ENCODE peak calls at places on chromosomes 6 and 20, in eight cellular contexts. One of them, this sample, is unnamed.

GRCh38 chr6:12116978-12117377 is 104.9 kb downstream of the HIVEP1 start:
- DNase-seq in NCI-H2081: no peak
- DNase-seq in central memory CD4-positive, alpha-beta T cell: no peak
- DNase-seq in Right ventricle myocardium superior: no peak
- DNase-seq in left ventricle myocardium inferior: no peak
- DNase-seq in mesenteric fat pad: no peak
- DNase-seq in fibroblast of lung: no peak
- DNase-seq in GDM1: no peak
- DNase-seq in this sample: no peak

GRCh38 chr6:145087034-145087433 is 648.3 kb downstream of the EPM2A start:
- DNase-seq in central memory CD4-positive, alpha-beta T cell: no peak
- DNase-seq in GDM1: no peak
- DNase-seq in mesenteric fat pad: no peak
- DNase-seq in Right ventricle myocardium superior: no peak
- DNase-seq in NCI-H2081: no peak
- DNase-seq in left ventricle myocardium inferior: no peak
- DNase-seq in fibroblast of lung: no peak
- DNase-seq in this sample: no peak

GRCh38 chr6:14501914-14502313 is 384.3 kb downstream of the CD83 start:
- DNase-seq in GDM1: no peak
- DNase-seq in left ventricle myocardium inferior: no peak
- DNase-seq in mesenteric fat pad: no peak
- DNase-seq in Right ventricle myocardium superior: no peak
- DNase-seq in NCI-H2081: no peak
- DNase-seq in fibroblast of lung: no peak
- DNase-seq in central memory CD4-positive, alpha-beta T cell: no peak
- DNase-seq in this sample: no peak

GRCh38 chr20:330233-331149 is 5.1 kb downstream of the SOX12 start:
- DNase-seq in mesenteric fat pad: no peak
- DNase-seq in Right ventricle myocardium superior: no peak
- DNase-seq in NCI-H2081: peak; percentile 56
- DNase-seq in GDM1: peak; percentile 72
- DNase-seq in central memory CD4-positive, alpha-beta T cell: peak; percentile 58
- DNase-seq in fibroblast of lung: peak; percentile 84
- DNase-seq in left ventricle myocardium inferior: no peak
- DNase-seq in this sample: no peak

GRCh38 chr20:24912397-24913075 is 36.5 kb upstream of the CST7 start:
- DNase-seq in Right ventricle myocardium superior: no peak
- DNase-seq in GDM1: no peak
- DNase-seq in central memory CD4-positive, alpha-beta T cell: no peak
- DNase-seq in mesenteric fat pad: peak; percentile 72
- DNase-seq in left ventricle myocardium inferior: no peak
- DNase-seq in fibroblast of lung: no peak
- DNase-seq in NCI-H2081: no peak
- DNase-seq in this sample: no peak

GRCh38 chr20:839626-840025 is 6.1 kb downstream of the FAM110A start:
- DNase-seq in fibroblast of lung: no peak
- DNase-seq in left ventricle myocardium inferior: no peak
- DNase-seq in central memory CD4-positive, alpha-beta T cell: no peak
- DNase-seq in GDM1: no peak
- DNase-seq in mesenteric fat pad: no peak
- DNase-seq in NCI-H2081: no peak
- DNase-seq in Right ventricle myocardium superior: no peak
- DNase-seq in this sample: no peak

GRCh38 chr20:22924036-22924737 is 110.9 kb upstream of the SSTR4 start:
- DNase-seq in NCI-H2081: no peak
- DNase-seq in mesenteric fat pad: no peak
- DNase-seq in GDM1: no peak
- DNase-seq in Right ventricle myocardium superior: no peak
- DNase-seq in fibroblast of lung: no peak
- DNase-seq in central memory CD4-positive, alpha-beta T cell: no peak
- DNase-seq in left ventricle myocardium inferior: peak; percentile 22
- DNase-seq in this sample: no peak

GRCh38 chr20:32707691-32708581 is 34.2 kb upstream of the C20orf203 start:
- DNase-seq in NCI-H2081: no peak
- DNase-seq in central memory CD4-positive, alpha-beta T cell: no peak
- DNase-seq in Right ventricle myocardium superior: no peak
- DNase-seq in left ventricle myocardium inferior: no peak
- DNase-seq in fibroblast of lung: no peak
- DNase-seq in mesenteric fat pad: no peak
- DNase-seq in GDM1: no peak
- DNase-seq in this sample: peak; percentile 14

GRCh38 chr20:22080985-22081384 is 375.5 kb downstream of the PAX1 start:
- DNase-seq in Right ventricle myocardium superior: no peak
- DNase-seq in central memory CD4-positive, alpha-beta T cell: no peak
- DNase-seq in fibroblast of lung: peak; percentile 0
- DNase-seq in mesenteric fat pad: no peak
- DNase-seq in NCI-H2081: no peak
- DNase-seq in GDM1: no peak
- DNase-seq in left ventricle myocardium inferior: no peak
- DNase-seq in this sample: no peak

GRCh38 chr6:124298682-124299081 is 495.0 kb downstream of the NKAIN2 start:
- DNase-seq in fibroblast of lung: no peak
- DNase-seq in mesenteric fat pad: no peak
- DNase-seq in Right ventricle myocardium superior: no peak
- DNase-seq in left ventricle myocardium inferior: no peak
- DNase-seq in GDM1: no peak
- DNase-seq in NCI-H2081: peak; percentile 51
- DNase-seq in central memory CD4-positive, alpha-beta T cell: no peak
- DNase-seq in this sample: no peak

GRCh38 chr6:148720371-148720770 is 26.5 kb upstream of the UST start:
- DNase-seq in central memory CD4-positive, alpha-beta T cell: no peak
- DNase-seq in Right ventricle myocardium superior: no peak
- DNase-seq in NCI-H2081: no peak
- DNase-seq in mesenteric fat pad: no peak
- DNase-seq in fibroblast of lung: peak; percentile 22
- DNase-seq in GDM1: no peak
- DNase-seq in left ventricle myocardium inferior: no peak
- DNase-seq in this sample: no peak

GRCh38 chr6:97102152-97102790 is 177.7 kb downstream of the KLHL32 start:
- DNase-seq in fibroblast of lung: no peak
- DNase-seq in mesenteric fat pad: no peak
- DNase-seq in left ventricle myocardium inferior: no peak
- DNase-seq in Right ventricle myocardium superior: no peak
- DNase-seq in NCI-H2081: no peak
- DNase-seq in GDM1: no peak
- DNase-seq in central memory CD4-positive, alpha-beta T cell: no peak
- DNase-seq in this sample: no peak

GRCh38 chr6:150134280-150134920 is 8.4 kb upstream of the PPP1R14C start:
- DNase-seq in mesenteric fat pad: no peak
- DNase-seq in left ventricle myocardium inferior: no peak
- DNase-seq in GDM1: no peak
- DNase-seq in fibroblast of lung: no peak
- DNase-seq in NCI-H2081: peak; percentile 58
- DNase-seq in Right ventricle myocardium superior: no peak
- DNase-seq in central memory CD4-positive, alpha-beta T cell: no peak
- DNase-seq in this sample: no peak

GRCh38 chr6:35161776-35162607 is 20.9 kb upstream of the TCP11 start:
- DNase-seq in GDM1: no peak
- DNase-seq in fibroblast of lung: peak; percentile 64
- DNase-seq in mesenteric fat pad: no peak
- DNase-seq in left ventricle myocardium inferior: no peak
- DNase-seq in NCI-H2081: no peak
- DNase-seq in Right ventricle myocardium superior: no peak
- DNase-seq in central memory CD4-positive, alpha-beta T cell: no peak
- DNase-seq in this sample: no peak

GRCh38 chr6:106084106-106084963 is 1.8 kb upstream of the PRDM1 start:
- DNase-seq in fibroblast of lung: peak; percentile 93
- DNase-seq in GDM1: peak; percentile 53
- DNase-seq in central memory CD4-positive, alpha-beta T cell: no peak
- DNase-seq in mesenteric fat pad: no peak
- DNase-seq in Right ventricle myocardium superior: peak; percentile 43
- DNase-seq in left ventricle myocardium inferior: no peak
- DNase-seq in NCI-H2081: peak; percentile 48
- DNase-seq in this sample: peak; percentile 89